ENCODE peak calls at places on chromosomes 1 and 21, in eight cellular contexts. One of them, this sample, is unnamed.

GRCh38 chr1:83626603-83627002 is 372.3 kb downstream of the TTLL7 start:
- DNase-seq in fibroblast of lung: no peak
- DNase-seq in iPS DF 6.9: no peak
- DNase-seq in OCI-LY7: peak; percentile 85
- DNase-seq in GM23338: no peak
- DNase-seq in uterus: no peak
- DNase-seq in RWPE1: no peak
- DNase-seq in neural progenitor cell: no peak
- DNase-seq in this sample: no peak

GRCh38 chr1:238710697-238711096 is 675.7 kb upstream of the CHRM3 start:
- DNase-seq in GM23338: peak; percentile 61
- DNase-seq in RWPE1: no peak
- DNase-seq in fibroblast of lung: no peak
- DNase-seq in neural progenitor cell: peak; percentile 25
- DNase-seq in OCI-LY7: no peak
- DNase-seq in uterus: no peak
- DNase-seq in iPS DF 6.9: no peak
- DNase-seq in this sample: no peak

GRCh38 chr1:34796990-34797389 is 4.2 kb downstream of the GJA4 start:
- DNase-seq in iPS DF 6.9: no peak
- DNase-seq in fibroblast of lung: no peak
- DNase-seq in RWPE1: no peak
- DNase-seq in OCI-LY7: no peak
- DNase-seq in GM23338: no peak
- DNase-seq in uterus: no peak
- DNase-seq in neural progenitor cell: no peak
- DNase-seq in this sample: no peak

GRCh38 chr21:39000496-39000895 is 182.8 kb downstream of the PSMG1 start:
- DNase-seq in OCI-LY7: no peak
- DNase-seq in iPS DF 6.9: no peak
- DNase-seq in neural progenitor cell: no peak
- DNase-seq in fibroblast of lung: no peak
- DNase-seq in RWPE1: no peak
- DNase-seq in GM23338: no peak
- DNase-seq in uterus: peak; percentile 58
- DNase-seq in this sample: no peak

GRCh38 chr21:35491114-35491513 is 442.0 kb upstream of the RUNX1 start:
- DNase-seq in neural progenitor cell: peak; percentile 24
- DNase-seq in iPS DF 6.9: no peak
- DNase-seq in RWPE1: no peak
- DNase-seq in OCI-LY7: no peak
- DNase-seq in uterus: no peak
- DNase-seq in GM23338: no peak
- DNase-seq in fibroblast of lung: no peak
- DNase-seq in this sample: no peak

GRCh38 chr1:204296431-204296988 is 63.2 kb downstream of the PLEKHA6 start:
- DNase-seq in iPS DF 6.9: no peak
- DNase-seq in GM23338: peak; percentile 55
- DNase-seq in uterus: peak; percentile 46
- DNase-seq in neural progenitor cell: peak; percentile 31
- DNase-seq in fibroblast of lung: peak; percentile 87
- DNase-seq in OCI-LY7: no peak
- DNase-seq in RWPE1: no peak
- DNase-seq in this sample: no peak

GRCh38 chr1:206551985-206552325 is 44.6 kb downstream of the RASSF5 start:
- DNase-seq in iPS DF 6.9: no peak
- DNase-seq in fibroblast of lung: no peak
- DNase-seq in uterus: no peak
- DNase-seq in RWPE1: no peak
- DNase-seq in neural progenitor cell: no peak
- DNase-seq in OCI-LY7: no peak
- DNase-seq in GM23338: no peak
- DNase-seq in this sample: no peak

GRCh38 chr1:236550961-236551851 is 27.4 kb downstream of the LGALS8 start:
- DNase-seq in fibroblast of lung: no peak
- DNase-seq in neural progenitor cell: no peak
- DNase-seq in RWPE1: no peak
- DNase-seq in GM23338: no peak
- DNase-seq in OCI-LY7: no peak
- DNase-seq in uterus: no peak
- DNase-seq in iPS DF 6.9: no peak
- DNase-seq in this sample: no peak

GRCh38 chr1:39187276-39188046 is 17.0 kb upstream of the MACF1 start:
- DNase-seq in neural progenitor cell: no peak
- DNase-seq in RWPE1: no peak
- DNase-seq in uterus: no peak
- DNase-seq in fibroblast of lung: no peak
- DNase-seq in OCI-LY7: no peak
- DNase-seq in iPS DF 6.9: no peak
- DNase-seq in GM23338: no peak
- DNase-seq in this sample: no peak

GRCh38 chr1:10693497-10694273 is 102.8 kb downstream of the CASZ1 start:
- DNase-seq in OCI-LY7: peak; percentile 61
- DNase-seq in fibroblast of lung: peak; percentile 23
- DNase-seq in GM23338: peak; percentile 69
- DNase-seq in iPS DF 6.9: no peak
- DNase-seq in neural progenitor cell: peak; percentile 77
- DNase-seq in uterus: no peak
- DNase-seq in RWPE1: peak; percentile 40
- DNase-seq in this sample: no peak
- H3K27ac ChIP-seq in OCI-LY7: no peak overlapping the region
- H3K27ac ChIP-seq in fibroblast of lung: no peak overlapping the region
- H3K27ac ChIP-seq in GM23338: no peak overlapping the region
- H3K27ac ChIP-seq in iPS DF 6.9: no peak overlapping the region
- H3K27ac ChIP-seq in neural progenitor cell: no peak overlapping the region
- H3K27ac ChIP-seq in uterus: peak overlapping the region; percentile 72
- H3K27ac ChIP-seq in RWPE1: peak overlapping the region; percentile 83
- H3K27ac ChIP-seq in this sample: no peak overlapping the region

GRCh38 chr1:32870615-32871363 is at the start of gene FNDC5:
- DNase-seq in GM23338: peak; percentile 72
- DNase-seq in uterus: no peak
- DNase-seq in iPS DF 6.9: no peak
- DNase-seq in neural progenitor cell: peak; percentile 86
- DNase-seq in fibroblast of lung: peak; percentile 21
- DNase-seq in RWPE1: no peak
- DNase-seq in OCI-LY7: no peak
- DNase-seq in this sample: no peak
- H3K27ac ChIP-seq in GM23338: no peak within 1 kb of the TSS
- H3K27ac ChIP-seq in uterus: peak within 1 kb of the TSS; percentile 42
- H3K27ac ChIP-seq in iPS DF 6.9: no peak within 1 kb of the TSS
- H3K27ac ChIP-seq in neural progenitor cell: no peak within 1 kb of the TSS
- H3K27ac ChIP-seq in fibroblast of lung: no peak within 1 kb of the TSS
- H3K27ac ChIP-seq in RWPE1: no peak within 1 kb of the TSS
- H3K27ac ChIP-seq in OCI-LY7: no peak within 1 kb of the TSS
- H3K27ac ChIP-seq in this sample: no peak within 1 kb of the TSS

GRCh38 chr1:23722652-23723051 is 20.6 kb upstream of the ELOA start:
- DNase-seq in uterus: no peak
- DNase-seq in iPS DF 6.9: no peak
- DNase-seq in neural progenitor cell: no peak
- DNase-seq in OCI-LY7: peak; percentile 45
- DNase-seq in RWPE1: no peak
- DNase-seq in fibroblast of lung: no peak
- DNase-seq in GM23338: no peak
- DNase-seq in this sample: no peak
- H3K27ac ChIP-seq in uterus: no peak overlapping the region
- H3K27ac ChIP-seq in iPS DF 6.9: no peak overlapping the region
- H3K27ac ChIP-seq in neural progenitor cell: no peak overlapping the region
- H3K27ac ChIP-seq in OCI-LY7: no peak overlapping the region
- H3K27ac ChIP-seq in RWPE1: no peak overlapping the region
- H3K27ac ChIP-seq in fibroblast of lung: no peak overlapping the region
- H3K27ac ChIP-seq in GM23338: no peak overlapping the region
- H3K27ac ChIP-seq in this sample: no peak overlapping the region

GRCh38 chr21:45264919-45265515 is 22.7 kb downstream of the POFUT2 start:
- DNase-seq in uterus: no peak
- DNase-seq in iPS DF 6.9: no peak
- DNase-seq in neural progenitor cell: no peak
- DNase-seq in OCI-LY7: no peak
- DNase-seq in RWPE1: no peak
- DNase-seq in fibroblast of lung: no peak
- DNase-seq in GM23338: no peak
- DNase-seq in this sample: no peak
- H3K27ac ChIP-seq in uterus: no peak overlapping the region
- H3K27ac ChIP-seq in iPS DF 6.9: no peak overlapping the region
- H3K27ac ChIP-seq in neural progenitor cell: no peak overlapping the region
- H3K27ac ChIP-seq in OCI-LY7: no peak overlapping the region
- H3K27ac ChIP-seq in RWPE1: no peak overlapping the region
- H3K27ac ChIP-seq in fibroblast of lung: no peak overlapping the region
- H3K27ac ChIP-seq in GM23338: no peak overlapping the region
- H3K27ac ChIP-seq in this sample: no peak overlapping the region

DNA sequence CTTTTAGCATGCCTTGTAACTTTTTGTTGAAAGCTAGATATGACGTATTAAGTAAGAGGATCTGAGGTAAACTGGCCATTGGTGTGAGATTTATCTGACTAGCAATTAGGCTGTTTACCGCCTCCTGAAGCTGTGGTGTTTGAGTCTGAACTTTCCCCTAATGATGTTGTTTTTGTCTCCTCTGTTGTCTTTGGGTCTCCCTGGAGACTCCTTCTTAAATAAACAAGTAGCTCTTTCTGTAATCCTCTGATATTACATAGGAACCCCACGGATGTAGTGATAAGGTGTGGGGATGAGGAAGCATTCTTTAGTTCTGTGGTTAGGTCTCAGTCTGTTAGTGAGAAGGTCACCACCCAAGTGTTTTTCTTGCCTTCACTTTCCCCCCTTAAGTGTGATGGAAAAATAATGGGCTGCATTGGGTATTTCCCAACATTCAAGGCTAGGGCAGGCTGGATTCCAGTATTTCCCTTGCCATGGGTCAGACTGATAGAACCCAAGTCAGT is 33.0 kb downstream of the PRSS38 start:
- DNase-seq in uterus: no peak
- DNase-seq in OCI-LY7: no peak
- DNase-seq in iPS DF 6.9: no peak
- DNase-seq in fibroblast of lung: no peak
- DNase-seq in GM23338: no peak
- DNase-seq in RWPE1: no peak
- DNase-seq in neural progenitor cell: no peak
- DNase-seq in this sample: no peak
- H3K27ac ChIP-seq in uterus: no peak overlapping the region
- H3K27ac ChIP-seq in OCI-LY7: no peak overlapping the region
- H3K27ac ChIP-seq in iPS DF 6.9: no peak overlapping the region
- H3K27ac ChIP-seq in fibroblast of lung: no peak overlapping the region
- H3K27ac ChIP-seq in GM23338: no peak overlapping the region
- H3K27ac ChIP-seq in RWPE1: no peak overlapping the region
- H3K27ac ChIP-seq in neural progenitor cell: no peak overlapping the region
- H3K27ac ChIP-seq in this sample: no peak overlapping the region

GRCh38 chr1:226123212-226123560 is 60.7 kb downstream of the H3-3A start:
- DNase-seq in RWPE1: no peak
- DNase-seq in GM23338: no peak
- DNase-seq in iPS DF 6.9: no peak
- DNase-seq in uterus: no peak
- DNase-seq in fibroblast of lung: no peak
- DNase-seq in neural progenitor cell: no peak
- DNase-seq in OCI-LY7: no peak
- DNase-seq in this sample: no peak
- H3K27ac ChIP-seq in RWPE1: peak overlapping the region; percentile 94
- H3K27ac ChIP-seq in GM23338: no peak overlapping the region
- H3K27ac ChIP-seq in iPS DF 6.9: no peak overlapping the region
- H3K27ac ChIP-seq in uterus: no peak overlapping the region
- H3K27ac ChIP-seq in fibroblast of lung: no peak overlapping the region
- H3K27ac ChIP-seq in neural progenitor cell: no peak overlapping the region
- H3K27ac ChIP-seq in OCI-LY7: peak overlapping the region; percentile 95
- H3K27ac ChIP-seq in this sample: peak overlapping the region; percentile 95

This sample was measured in HCT116.